ENCODE peak calls at places on chromosomes 11 and 22, in ten cellular contexts. W is MCF 10A, L is A549, P is stomach, M is thoracic aorta, K is nephron progenitor cell, V is AG09309, S is cardiac fibroblast, Z is sigmoid colon, U is breast epithelium. G is an unnamed sample.

GRCh38 chr22:43131773-43132501 is 11.3 kb downstream of the MCAT start:
- DNase-seq in Z (no peak), S (no peak), U (no peak), L (no peak), W (no peak), V (no peak), M (no peak), K (no peak), P (no peak), G (no peak)

GRCh38 chr11:73198677-73199076 is 19.4 kb upstream of the P2RY2 start:
- DNase-seq in K (no peak), V (no peak), S (no peak), U (no peak), L (peak; percentile 46), M (no peak), W (no peak), Z (peak; percentile 17), P (no peak), G (no peak)

GRCh38 chr11:60700689-60701508 is 1.5 kb downstream of the MS4A8 start:
- DNase-seq in P (peak; percentile 40), U (no peak), Z (no peak), S (peak; percentile 16), K (peak; percentile 34), M (no peak), W (peak; percentile 29), V (no peak), L (peak; percentile 24), G (peak; percentile 37)

GRCh38 chr11:43135966-43136534 is 175.7 kb upstream of the API5 start:
- DNase-seq in W (no peak), V (no peak), P (no peak), K (no peak), S (no peak), L (no peak), M (no peak), Z (no peak), U (no peak), G (no peak)

GRCh38 chr11:61000426-61000825 is 28.9 kb downstream of the CD6 start:
- DNase-seq in V (no peak), S (no peak), M (no peak), K (no peak), U (no peak), L (no peak), Z (no peak), W (no peak), P (no peak), G (no peak)

GRCh38 chr11:101721270-101721669 is 137.5 kb upstream of the TRPC6 start:
- DNase-seq in Z (no peak), U (no peak), K (no peak), V (no peak), P (no peak), M (no peak), L (no peak), S (peak; percentile 29), W (peak; percentile 71), G (no peak)

GRCh38 chr11:125072210-125072960 is 9.3 kb downstream of the SLC37A2 start:
- DNase-seq in U (no peak), V (no peak), Z (peak; percentile 71), P (no peak), W (no peak), S (no peak), M (no peak), L (no peak), K (no peak), G (no peak)

GRCh38 chr22:42177891-42178336 is 47.3 kb upstream of the CYP2D6 start:
- DNase-seq in M (no peak), L (no peak), Z (no peak), P (no peak), V (no peak), U (no peak), S (no peak), W (no peak), K (no peak), G (no peak)

GRCh38 chr22:18091916-18092526 is 14.2 kb downstream of the PEX26 start:
- DNase-seq in P (peak; percentile 75), U (peak; percentile 72), L (peak; percentile 40), Z (peak; percentile 87), M (no peak), K (no peak), W (peak; percentile 76), V (no peak), S (peak; percentile 85), G (no peak)

GRCh38 chr22:19772673-19773469 is 12.3 kb downstream of the TBX1 start:
- DNase-seq in L (no peak), W (no peak), V (no peak), P (peak; percentile 51), S (no peak), U (no peak), M (no peak), K (no peak), Z (no peak), G (no peak)

GRCh38 chr22:47453049-47453448 is 690.6 kb downstream of the TBC1D22A start:
- DNase-seq in L (no peak), S (no peak), W (no peak), Z (no peak), P (no peak), V (no peak), M (no peak), U (no peak), K (no peak), G (no peak)

GRCh38 chr22:47448231-47449035 is 686.0 kb downstream of the TBC1D22A start:
- DNase-seq in Z (no peak), K (no peak), V (no peak), L (no peak), P (no peak), M (no peak), U (no peak), S (no peak), W (no peak), G (no peak)

GRCh38 chr22:47450876-47451475 is 688.5 kb downstream of the TBC1D22A start:
- DNase-seq in U (no peak), W (no peak), V (no peak), S (no peak), Z (no peak), K (no peak), P (no peak), M (no peak), L (no peak), G (no peak)

GRCh38 chr22:47449508-47450270 is 687.2 kb downstream of the TBC1D22A start:
- DNase-seq in U (no peak), V (no peak), P (no peak), S (no peak), K (no peak), L (no peak), W (no peak), M (no peak), Z (no peak), G (no peak)

GRCh38 chr22:47452184-47452583 is 689.7 kb downstream of the TBC1D22A start:
- DNase-seq in K (no peak), Z (no peak), W (peak; percentile 10), P (no peak), M (no peak), V (no peak), U (no peak), L (peak; percentile 10), S (no peak), G (no peak)
- TF ChIP-seq CTCF in K (no peak), Z (no peak), W (peak; percentile 54), P (no peak), M (no peak), V (peak; percentile 17), U (no peak), L (no peak), S (peak; percentile 17), G (peak; percentile 20)

GRCh38 chr22:26642465-26643367 is 14.7 kb upstream of the MIAT start:
- DNase-seq in K (no peak), L (no peak), S (peak; percentile 19), Z (no peak), U (no peak), W (no peak), M (no peak), P (peak; percentile 39), V (no peak), G (no peak)
- TF ChIP-seq CTCF in K (no peak), L (no peak), S (no peak), Z (no peak), U (no peak), W (no peak), M (no peak), P (peak; percentile 6), V (no peak), G (no peak)

GRCh38 chr11:17388609-17389204 is at the start of gene KCNJ11:
- DNase-seq in W (no peak), P (peak; percentile 35), M (no peak), L (peak; percentile 29), V (no peak), Z (no peak), S (no peak), K (peak; percentile 35), U (no peak), G (no peak)

GRCh38 chr11:17387280-17387679 is 1.2 kb downstream of the KCNJ11 start:
- DNase-seq in S (no peak), K (no peak), L (no peak), P (no peak), M (no peak), W (no peak), V (no peak), U (no peak), Z (no peak), G (no peak)

GRCh38 chr11:17387811-17388210 is 648 bp downstream of the KCNJ11 start:
- DNase-seq in K (no peak), P (no peak), S (no peak), L (no peak), V (no peak), Z (no peak), U (no peak), M (no peak), W (no peak), G (no peak)

GRCh38 chr11:17389957-17390649 is 1.6 kb upstream of the KCNJ11 start:
- DNase-seq in M (no peak), S (no peak), L (no peak), K (no peak), V (no peak), P (no peak), W (no peak), Z (no peak), U (no peak), G (no peak)

GRCh38 chr11:17389205-17389956 is 922 bp upstream of the KCNJ11 start:
- DNase-seq in P (peak; percentile 90), U (peak; percentile 80), M (peak; percentile 43), L (peak; percentile 76), Z (peak; percentile 80), K (peak; percentile 92), W (peak; percentile 74), S (peak; percentile 15), V (no peak), G (peak; percentile 78)
- TF ChIP-seq CTCF in P (peak; percentile 87), U (no peak), M (peak; percentile 80), L (peak; percentile 96), Z (no peak), K (peak; percentile 68), W (peak; percentile 91), S (peak; percentile 33), V (peak; percentile 39), G (peak; percentile 87)

DNA sequence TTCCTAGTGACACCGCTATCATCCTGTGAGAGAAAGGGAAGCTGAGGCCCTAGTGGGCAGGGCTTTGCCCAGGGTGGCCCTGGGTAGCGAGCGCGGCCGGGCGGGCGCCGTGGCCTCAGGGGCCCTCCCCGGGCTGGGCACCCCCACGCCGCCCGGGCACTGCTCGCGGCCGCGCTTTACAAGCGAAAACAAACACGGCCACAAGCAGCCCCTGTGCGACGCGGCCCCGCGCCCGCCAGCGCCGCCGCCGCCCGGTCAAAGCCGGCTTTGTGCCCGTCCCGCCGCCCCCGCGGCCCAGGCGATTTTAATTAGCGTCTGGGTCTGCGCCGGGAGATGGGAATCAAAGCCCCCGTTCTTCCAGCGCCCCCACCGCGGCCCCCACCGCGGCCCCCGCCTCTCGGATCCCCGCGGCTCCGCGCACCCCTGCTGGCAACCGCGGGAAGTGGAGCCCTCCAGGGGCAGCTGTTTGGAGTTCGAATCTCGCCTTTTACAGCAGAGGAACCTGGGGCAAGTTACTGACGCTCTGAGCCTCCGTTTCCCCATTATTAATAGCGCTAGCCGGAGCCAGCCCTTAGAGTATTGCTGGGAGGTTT is 47.9 kb downstream of the CHRDL2 start:
- DNase-seq in U (no peak), S (no peak), W (no peak), P (peak; percentile 29), V (no peak), L (no peak), Z (peak; percentile 66), M (no peak), K (peak; percentile 54), G (peak; percentile 35)
- TF ChIP-seq CTCF in U (peak; percentile 53), S (peak; percentile 51), W (no peak), P (peak; percentile 48), V (peak; percentile 39), L (no peak), Z (peak; percentile 38), M (peak; percentile 67), K (peak; percentile 39), G (peak; percentile 60)

G was measured in neural crest cell.